ENCODE peak calls at places on chromosomes 1 and 21, in seven cellular contexts. K is lung; A is upper lobe of left lung; N is stomach; W is left lung; U is gastrocnemius medialis; M is CD4-positive, CD25-positive, alpha-beta regulatory T cell. I is an unnamed sample. For H3K27me3, the result is how much of the 10 kb centered on the place peaks cover.

GRCh38 chr1:82788038-82788437 is 987.3 kb downstream of the ADGRL2 start:
- DNase-seq in K (no peak), A (no peak), N (no peak), W (no peak), U (no peak), M (no peak), I (no peak)

GRCh38 chr1:62716397-62716796 is 28.2 kb upstream of the DOCK7 start:
- DNase-seq in K (no peak), A (no peak), N (no peak), W (no peak), U (no peak), M (no peak), I (peak)

GRCh38 chr21:18840239-18840638 is 436.7 kb upstream of the TMPRSS15 start:
- DNase-seq in K (no peak), A (no peak), N (no peak), W (no peak), U (no peak), M (no peak), I (peak)

GRCh38 chr21:45153358-45154318 is 79.3 kb downstream of the ADARB1 start:
- DNase-seq in K (no peak), A (no peak), N (no peak), W (no peak), U (no peak), M (no peak), I (no peak)

GRCh38 chr1:25647863-25648262 is 31.3 kb downstream of the MAN1C1 start:
- DNase-seq in K (no peak), A (no peak), N (no peak), W (no peak), U (no peak), M (no peak), I (no peak)

GRCh38 chr1:247448107-247448778 is 9.7 kb downstream of the OR2B11 start:
- DNase-seq in K (peak), A (peak), N (peak), W (peak), U (peak), M (no peak), I (peak)

GRCh38 chr1:154448271-154448905 is 43.2 kb downstream of the IL6R start:
- DNase-seq in K (no peak), A (no peak), N (no peak), W (no peak), U (no peak), M (no peak), I (no peak)

GRCh38 chr1:39865762-39866161 is 17.5 kb downstream of the TRIT1 start:
- DNase-seq in K (no peak), A (no peak), N (no peak), W (no peak), U (no peak), M (no peak), I (no peak)

GRCh38 chr1:241639040-241639652 is 1.0 kb downstream of the CHML start:
- DNase-seq in K (peak), A (no peak), N (no peak), W (no peak), U (no peak), M (no peak), I (peak)

GRCh38 chr1:216820345-216820744 is 97.1 kb upstream of the ESRRG start:
- DNase-seq in K (no peak), A (peak), N (no peak), W (no peak), U (peak), M (no peak), I (no peak)

GRCh38 chr1:209589440-209589839 is 5.9 kb downstream of the CAMK1G start:
- DNase-seq in K (no peak), A (no peak), N (no peak), W (no peak), U (no peak), M (no peak), I (no peak)

GRCh38 chr1:93816970-93817738 is 61.9 kb downstream of the DNTTIP2 start:
- DNase-seq in K (no peak), A (no peak), N (no peak), W (no peak), U (no peak), M (no peak), I (peak)

GRCh38 chr21:32403201-32403701 is 9.3 kb upstream of the EVA1C start:
- DNase-seq in K (peak), A (peak), N (peak), W (peak), U (no peak), M (peak), I (peak)

GRCh38 chr1:24080131-24080530 is 31.8 kb downstream of the MYOM3 start:
- DNase-seq in K (no peak), A (no peak), N (no peak), W (no peak), U (no peak), M (no peak), I (no peak)

GRCh38 chr1:28456078-28456477 is 49.8 kb upstream of the RCC1 start:
- DNase-seq in K (no peak), A (no peak), N (no peak), W (no peak), U (no peak), M (no peak), I (peak)
- H3K4me3 ChIP-seq in K (no peak), A (no peak), N (no peak), W (no peak), U (no peak), M (no peak), I (no peak)

GRCh38 chr1:179296831-179297377 is 3.3 kb downstream of the SOAT1 start:
- DNase-seq in K (no peak), A (no peak), N (no peak), W (no peak), U (no peak), M (no peak), I (no peak)
- H3K27me3 ChIP-seq in K (under half), A (under half), N (under half), W (under half), U (under half), M (under half), I (under half)

GRCh38 chr1:19439464-19440171 is 45.7 kb downstream of the CAPZB start:
- DNase-seq in K (no peak), A (no peak), N (no peak), W (no peak), U (peak), M (no peak), I (no peak)

GRCh38 chr1:19437911-19438310 is 47.4 kb downstream of the CAPZB start:
- DNase-seq in K (no peak), A (no peak), N (peak), W (peak), U (peak), M (no peak), I (no peak)

GRCh38 chr1:19441048-19441447 is 44.3 kb downstream of the CAPZB start:
- DNase-seq in K (no peak), A (no peak), N (no peak), W (no peak), U (no peak), M (no peak), I (no peak)

GRCh38 chr1:19436716-19437476 is 48.4 kb downstream of the CAPZB start:
- DNase-seq in K (peak), A (peak), N (peak), W (peak), U (peak), M (no peak), I (peak)

GRCh38 chr1:19438552-19439196 is 46.7 kb downstream of the CAPZB start:
- DNase-seq in K (no peak), A (no peak), N (no peak), W (no peak), U (no peak), M (no peak), I (no peak)
- H3K4me3 ChIP-seq in K (no peak), A (no peak), N (no peak), W (no peak), U (no peak), M (no peak), I (no peak)

GRCh38 chr1:2821373-2821955 is 20.0 kb upstream of the TTC34 start:
- DNase-seq in K (no peak), A (no peak), N (no peak), W (no peak), U (no peak), M (no peak), I (no peak)

GRCh38 chr1:2820731-2821372 is 19.4 kb upstream of the TTC34 start:
- DNase-seq in K (no peak), A (no peak), N (no peak), W (no peak), U (no peak), M (no peak), I (no peak)

GRCh38 chr1:2821970-2822620 is 20.6 kb upstream of the TTC34 start:
- DNase-seq in K (no peak), A (peak), N (peak), W (peak), U (no peak), M (no peak), I (no peak)

GRCh38 chr1:2823921-2824660 is 22.6 kb upstream of the TTC34 start:
- DNase-seq in K (no peak), A (no peak), N (no peak), W (no peak), U (no peak), M (no peak), I (no peak)

DNA sequence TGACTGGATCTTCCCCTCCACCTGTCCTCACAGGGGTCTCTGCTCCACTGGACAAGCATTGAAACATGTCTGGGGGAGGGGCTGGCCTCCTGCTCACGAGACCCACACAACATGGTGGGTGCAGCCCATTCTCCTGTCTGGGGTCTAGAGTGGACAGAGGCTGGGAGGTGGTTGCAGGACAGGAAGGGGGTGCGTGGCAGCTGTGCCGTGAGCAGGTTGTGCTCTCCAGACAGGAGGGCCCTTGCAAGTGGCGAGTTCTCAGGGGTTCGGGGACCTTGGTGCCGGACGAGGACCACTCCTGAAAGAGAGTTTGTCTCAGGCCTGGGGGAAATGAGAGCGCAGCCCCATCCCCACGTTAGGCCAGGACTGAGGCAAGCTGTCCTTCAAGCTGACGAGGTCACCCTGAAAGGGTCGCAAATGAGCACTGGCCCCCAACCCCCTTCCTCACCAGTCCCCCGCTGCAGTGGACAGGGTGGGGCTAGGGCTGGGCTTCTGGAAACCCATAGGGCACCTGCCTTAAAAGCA is 21.2 kb upstream of the TTC34 start:
- DNase-seq in K (no peak), A (no peak), N (no peak), W (no peak), U (no peak), M (no peak), I (no peak)
- H3K27me3 ChIP-seq in K (under half), A (under half), N (half or more), W (half or more), U (under half), M (under half), I (under half)

GRCh38 chr1:110070282-110070967 is at the start of gene ALX3:
- DNase-seq in K (no peak), A (no peak), N (no peak), W (no peak), U (no peak), M (no peak), I (no peak)

GRCh38 chr1:110067957-110068645 is 2.4 kb downstream of the ALX3 start:
- DNase-seq in K (no peak), A (no peak), N (no peak), W (no peak), U (no peak), M (no peak), I (no peak)

GRCh38 chr1:110068646-110069301 is 1.7 kb downstream of the ALX3 start:
- DNase-seq in K (no peak), A (no peak), N (no peak), W (no peak), U (no peak), M (no peak), I (no peak)

GRCh38 chr1:110070968-110071307 is 466 bp upstream of the ALX3 start:
- DNase-seq in K (no peak), A (no peak), N (no peak), W (no peak), U (no peak), M (no peak), I (no peak)

DNA sequence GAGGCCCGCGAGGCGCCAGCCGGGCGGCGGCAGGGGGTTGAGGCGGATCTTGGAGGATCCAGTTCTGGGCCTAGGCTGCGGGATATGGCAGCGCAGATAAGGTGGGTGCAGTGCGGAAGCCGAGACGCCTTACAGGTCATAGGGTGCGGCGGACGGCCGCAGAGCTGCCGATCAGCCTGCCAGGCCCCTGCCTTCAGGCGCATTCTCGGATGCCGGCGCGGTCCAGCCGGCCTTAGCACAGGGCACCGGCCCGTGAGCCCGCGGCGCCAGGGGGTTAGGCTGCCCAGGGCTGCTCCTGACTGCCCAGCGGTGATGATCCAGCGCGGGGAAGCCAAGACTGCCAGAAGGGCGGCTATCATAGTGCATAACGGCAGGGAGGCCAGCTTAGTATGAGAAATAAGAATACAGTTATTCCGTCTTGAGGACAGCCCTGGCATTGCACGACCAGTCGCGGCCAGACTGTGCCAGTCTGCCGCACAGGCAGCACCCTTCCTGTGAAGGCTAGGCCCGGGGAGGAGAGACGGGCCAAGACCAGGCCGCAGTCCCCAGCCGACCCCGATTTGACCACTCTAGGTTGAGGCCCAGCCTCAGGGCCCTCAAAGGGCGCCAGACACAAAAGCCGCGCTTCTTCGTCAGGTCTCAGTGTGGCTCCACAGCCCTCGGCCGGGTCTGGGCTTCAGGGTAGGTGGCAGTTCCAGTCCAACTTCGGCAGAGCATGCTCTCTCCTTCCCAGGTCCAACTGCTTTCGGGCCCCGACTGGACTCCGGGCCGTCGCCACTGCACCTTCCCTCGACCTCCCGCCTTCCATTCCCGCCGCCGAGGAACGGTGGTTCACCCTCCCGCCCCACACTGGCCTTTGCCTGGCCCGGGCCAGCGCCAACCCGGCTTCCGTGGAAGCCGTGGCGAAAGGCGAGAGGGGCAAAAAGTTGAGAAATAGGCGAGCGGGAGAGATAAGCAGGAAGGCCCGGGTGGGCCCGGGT is 880 bp downstream of the ALX3 start:
- DNase-seq in K (no peak), A (no peak), N (no peak), W (no peak), U (no peak), M (no peak), I (no peak)
- H3K4me3 ChIP-seq in K (no peak), A (no peak), N (peak), W (no peak), U (no peak), M (no peak), I (no peak)

DNA sequence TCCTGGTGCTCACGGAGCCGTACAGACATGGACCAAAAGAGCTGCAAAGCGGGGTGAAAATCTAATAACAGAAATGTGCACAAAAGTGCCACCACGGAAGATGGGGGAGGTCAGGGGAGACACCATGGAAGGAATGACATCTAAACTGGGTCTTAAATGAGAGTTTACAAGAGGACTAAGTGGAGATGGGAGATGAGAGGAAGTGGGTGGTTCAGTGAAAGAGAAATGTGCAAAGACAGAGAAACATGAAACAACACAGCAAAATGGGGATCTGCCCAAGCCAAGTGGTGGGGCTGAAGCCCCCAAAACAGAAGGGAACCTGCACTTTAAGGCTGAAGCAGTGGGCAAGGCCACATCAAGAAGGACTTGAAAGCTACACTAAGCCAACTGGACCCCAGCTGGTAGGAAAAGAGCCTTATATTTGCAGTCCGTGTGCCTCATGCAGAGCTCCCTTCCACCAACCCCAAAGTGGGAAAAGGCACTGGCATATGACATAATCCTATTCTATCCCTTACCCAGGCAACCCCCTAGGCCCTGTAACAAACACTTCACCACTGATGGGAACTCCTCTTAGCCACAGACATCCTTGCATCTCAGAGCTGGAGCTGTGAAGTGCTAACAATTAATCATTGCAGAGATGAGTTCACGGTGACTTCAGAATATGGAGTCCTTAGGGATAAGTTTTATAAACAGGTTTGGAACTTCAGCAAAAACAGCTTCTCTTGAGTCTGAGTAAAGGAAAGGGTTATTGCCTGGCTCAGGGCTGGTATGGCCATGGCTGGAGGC is 198.6 kb upstream of the EDN2 start:
- DNase-seq in K (no peak), A (no peak), N (no peak), W (no peak), U (no peak), M (no peak), I (no peak)
- H3K27me3 ChIP-seq in K (under half), A (under half), N (under half), W (under half), U (under half), M (under half), I (under half)

GRCh38 chr21:37357691-37358090 is 8.9 kb upstream of the DYRK1A start:
- DNase-seq in K (no peak), A (no peak), N (no peak), W (no peak), U (no peak), M (no peak), I (peak)
- H3K4me3 ChIP-seq in K (no peak), A (no peak), N (no peak), W (no peak), U (no peak), M (no peak), I (no peak)